ENCODE peak calls at places on chromosome 2, in ten cellular contexts. One of them, this sample, is unnamed.

GRCh38 chr2:170423919-170424318 is 246.0 kb downstream of the MYO3B start:
- DNase-seq in endothelial cell: no peak
- DNase-seq in HFF-Myc: no peak
- DNase-seq in GM10248: no peak
- DNase-seq in body of pancreas: no peak
- DNase-seq in ovary: no peak
- DNase-seq in endodermal cell: no peak
- DNase-seq in AG04449: no peak
- DNase-seq in GM12865: no peak
- DNase-seq in astrocyte of the spinal cord: no peak
- DNase-seq in this sample: no peak

GRCh38 chr2:226747288-226747687 is 52.3 kb downstream of the IRS1 start:
- DNase-seq in HFF-Myc: no peak
- DNase-seq in astrocyte of the spinal cord: no peak
- DNase-seq in ovary: no peak
- DNase-seq in GM10248: no peak
- DNase-seq in endodermal cell: no peak
- DNase-seq in GM12865: no peak
- DNase-seq in body of pancreas: no peak
- DNase-seq in AG04449: no peak
- DNase-seq in endothelial cell: no peak
- DNase-seq in this sample: no peak

GRCh38 chr2:44120428-44120827 is 48.2 kb upstream of the PPM1B start:
- DNase-seq in body of pancreas: no peak
- DNase-seq in GM10248: no peak
- DNase-seq in GM12865: peak; percentile 26
- DNase-seq in astrocyte of the spinal cord: peak; percentile 89
- DNase-seq in endodermal cell: no peak
- DNase-seq in HFF-Myc: peak; percentile 60
- DNase-seq in ovary: no peak
- DNase-seq in AG04449: peak; percentile 71
- DNase-seq in endothelial cell: no peak
- DNase-seq in this sample: no peak

GRCh38 chr2:226609361-226609760 is 190.3 kb downstream of the IRS1 start:
- DNase-seq in body of pancreas: no peak
- DNase-seq in GM12865: no peak
- DNase-seq in ovary: no peak
- DNase-seq in HFF-Myc: peak; percentile 24
- DNase-seq in endothelial cell: no peak
- DNase-seq in endodermal cell: no peak
- DNase-seq in astrocyte of the spinal cord: peak; percentile 90
- DNase-seq in AG04449: peak; percentile 61
- DNase-seq in GM10248: no peak
- DNase-seq in this sample: no peak

GRCh38 chr2:130785466-130786055 is 30.2 kb downstream of the AMER3 start:
- DNase-seq in endothelial cell: no peak
- DNase-seq in endodermal cell: no peak
- DNase-seq in astrocyte of the spinal cord: no peak
- DNase-seq in GM10248: no peak
- DNase-seq in AG04449: no peak
- DNase-seq in HFF-Myc: no peak
- DNase-seq in GM12865: no peak
- DNase-seq in body of pancreas: peak; percentile 85
- DNase-seq in ovary: no peak
- DNase-seq in this sample: no peak

GRCh38 chr2:174971868-174972781 is 33.1 kb downstream of the CHN1 start:
- DNase-seq in endodermal cell: no peak
- DNase-seq in AG04449: no peak
- DNase-seq in endothelial cell: no peak
- DNase-seq in astrocyte of the spinal cord: peak; percentile 79
- DNase-seq in GM12865: no peak
- DNase-seq in GM10248: no peak
- DNase-seq in HFF-Myc: peak; percentile 69
- DNase-seq in body of pancreas: no peak
- DNase-seq in ovary: no peak
- DNase-seq in this sample: no peak

GRCh38 chr2:205543262-205543843 is 138.9 kb upstream of the NRP2 start:
- DNase-seq in HFF-Myc: no peak
- DNase-seq in GM12865: no peak
- DNase-seq in GM10248: no peak
- DNase-seq in body of pancreas: no peak
- DNase-seq in astrocyte of the spinal cord: no peak
- DNase-seq in ovary: no peak
- DNase-seq in AG04449: no peak
- DNase-seq in endodermal cell: no peak
- DNase-seq in endothelial cell: no peak
- DNase-seq in this sample: no peak

GRCh38 chr2:51920509-51920908 is 888.6 kb upstream of the NRXN1 start:
- DNase-seq in endothelial cell: no peak
- DNase-seq in ovary: no peak
- DNase-seq in endodermal cell: no peak
- DNase-seq in AG04449: no peak
- DNase-seq in astrocyte of the spinal cord: no peak
- DNase-seq in body of pancreas: no peak
- DNase-seq in HFF-Myc: no peak
- DNase-seq in GM10248: no peak
- DNase-seq in GM12865: no peak
- DNase-seq in this sample: no peak

GRCh38 chr2:11681722-11682589 is 12.0 kb upstream of the NTSR2 start:
- DNase-seq in endodermal cell: peak; percentile 95
- DNase-seq in ovary: peak; percentile 69
- DNase-seq in GM10248: peak; percentile 81
- DNase-seq in HFF-Myc: no peak
- DNase-seq in GM12865: peak; percentile 49
- DNase-seq in body of pancreas: peak; percentile 67
- DNase-seq in AG04449: no peak
- DNase-seq in astrocyte of the spinal cord: no peak
- DNase-seq in endothelial cell: peak; percentile 53
- DNase-seq in this sample: peak; percentile 87

DNA sequence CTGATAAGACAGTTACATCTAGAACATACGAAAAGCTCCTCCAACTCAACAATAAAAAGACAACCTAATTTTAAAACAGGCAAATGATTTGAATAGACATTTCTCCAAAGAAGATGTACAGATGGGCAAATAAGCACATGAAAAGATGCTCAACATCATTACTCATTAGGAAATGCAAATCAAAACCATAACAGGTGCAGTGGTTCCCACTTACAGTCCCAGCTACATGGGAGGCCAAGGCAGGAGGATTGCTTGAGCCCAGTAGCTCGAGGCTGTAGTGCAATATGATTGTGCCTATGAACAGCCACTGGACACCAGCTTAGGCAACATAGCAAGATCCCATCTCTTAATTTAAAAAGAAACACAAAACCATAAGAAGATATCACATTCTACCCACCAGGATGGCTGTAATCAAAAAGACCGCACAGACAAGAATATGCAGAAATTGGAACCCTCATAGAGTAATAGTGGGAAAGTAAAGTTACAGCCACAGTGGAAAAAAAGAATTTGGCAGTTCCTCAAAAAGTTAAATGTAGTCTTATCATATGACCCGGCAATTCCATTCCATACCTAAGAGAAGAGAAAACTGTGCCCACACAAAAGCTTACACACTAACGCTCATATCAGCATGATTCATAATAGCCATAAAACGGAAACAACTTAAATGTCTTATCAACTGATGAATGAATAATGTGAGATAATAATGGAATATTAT is 30.5 kb upstream of the ARMC9 start:
- DNase-seq in GM10248: no peak
- DNase-seq in AG04449: no peak
- DNase-seq in endothelial cell: no peak
- DNase-seq in astrocyte of the spinal cord: no peak
- DNase-seq in body of pancreas: no peak
- DNase-seq in endodermal cell: no peak
- DNase-seq in HFF-Myc: no peak
- DNase-seq in GM12865: no peak
- DNase-seq in ovary: no peak
- DNase-seq in this sample: no peak
- TF ChIP-seq CTCF in GM10248: no peak
- TF ChIP-seq CTCF in AG04449: no peak
- TF ChIP-seq CTCF in endothelial cell: no peak
- TF ChIP-seq CTCF in astrocyte of the spinal cord: no peak
- TF ChIP-seq CTCF in body of pancreas: no peak
- TF ChIP-seq CTCF in endodermal cell: no peak
- TF ChIP-seq CTCF in HFF-Myc: no peak
- TF ChIP-seq CTCF in GM12865: no peak
- TF ChIP-seq CTCF in ovary: no peak
- TF ChIP-seq CTCF in this sample: no peak

GRCh38 chr2:9196637-9197036 is 10.0 kb upstream of the ASAP2 start:
- DNase-seq in endodermal cell: no peak
- DNase-seq in endothelial cell: no peak
- DNase-seq in GM10248: no peak
- DNase-seq in ovary: no peak
- DNase-seq in AG04449: no peak
- DNase-seq in body of pancreas: no peak
- DNase-seq in astrocyte of the spinal cord: no peak
- DNase-seq in GM12865: no peak
- DNase-seq in HFF-Myc: no peak
- DNase-seq in this sample: no peak

GRCh38 chr2:9199716-9200633 is 6.6 kb upstream of the ASAP2 start:
- DNase-seq in GM10248: no peak
- DNase-seq in endothelial cell: no peak
- DNase-seq in astrocyte of the spinal cord: peak; percentile 50
- DNase-seq in AG04449: no peak
- DNase-seq in GM12865: no peak
- DNase-seq in endodermal cell: no peak
- DNase-seq in body of pancreas: no peak
- DNase-seq in ovary: no peak
- DNase-seq in HFF-Myc: no peak
- DNase-seq in this sample: no peak

GRCh38 chr2:9201185-9201891 is 5.3 kb upstream of the ASAP2 start:
- DNase-seq in GM10248: no peak
- DNase-seq in endothelial cell: no peak
- DNase-seq in ovary: no peak
- DNase-seq in astrocyte of the spinal cord: peak; percentile 75
- DNase-seq in AG04449: peak; percentile 59
- DNase-seq in endodermal cell: no peak
- DNase-seq in HFF-Myc: no peak
- DNase-seq in GM12865: no peak
- DNase-seq in body of pancreas: no peak
- DNase-seq in this sample: no peak

GRCh38 chr2:9200634-9201015 is 6.0 kb upstream of the ASAP2 start:
- DNase-seq in ovary: no peak
- DNase-seq in body of pancreas: no peak
- DNase-seq in astrocyte of the spinal cord: no peak
- DNase-seq in HFF-Myc: no peak
- DNase-seq in GM12865: no peak
- DNase-seq in endodermal cell: no peak
- DNase-seq in GM10248: no peak
- DNase-seq in endothelial cell: no peak
- DNase-seq in AG04449: no peak
- DNase-seq in this sample: no peak

DNA sequence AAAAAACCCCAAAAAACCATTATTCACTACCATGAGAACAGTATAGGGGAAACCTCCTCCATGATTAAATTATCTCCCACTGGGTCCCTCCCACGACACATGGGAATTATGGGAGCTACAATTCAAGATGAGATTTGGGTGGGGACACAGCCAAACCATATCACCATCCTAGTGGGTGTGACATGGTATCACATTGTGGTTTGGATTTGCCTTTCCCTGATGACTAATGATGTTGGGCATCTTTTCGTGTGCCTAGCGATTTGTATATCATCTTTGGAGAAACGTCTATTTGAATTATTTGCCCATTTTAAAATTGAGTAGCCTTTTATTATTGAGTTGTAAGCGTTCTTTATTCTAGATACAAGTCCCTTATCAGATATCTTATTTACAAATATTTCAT is 8.7 kb upstream of the ASAP2 start:
- DNase-seq in endothelial cell: no peak
- DNase-seq in GM10248: no peak
- DNase-seq in AG04449: no peak
- DNase-seq in HFF-Myc: no peak
- DNase-seq in body of pancreas: no peak
- DNase-seq in astrocyte of the spinal cord: no peak
- DNase-seq in GM12865: no peak
- DNase-seq in ovary: no peak
- DNase-seq in endodermal cell: no peak
- DNase-seq in this sample: no peak
- TF ChIP-seq CTCF in endothelial cell: no peak
- TF ChIP-seq CTCF in GM10248: no peak
- TF ChIP-seq CTCF in AG04449: no peak
- TF ChIP-seq CTCF in HFF-Myc: no peak
- TF ChIP-seq CTCF in body of pancreas: no peak
- TF ChIP-seq CTCF in astrocyte of the spinal cord: no peak
- TF ChIP-seq CTCF in GM12865: no peak
- TF ChIP-seq CTCF in ovary: no peak
- TF ChIP-seq CTCF in endodermal cell: no peak
- TF ChIP-seq CTCF in this sample: no peak

DNA sequence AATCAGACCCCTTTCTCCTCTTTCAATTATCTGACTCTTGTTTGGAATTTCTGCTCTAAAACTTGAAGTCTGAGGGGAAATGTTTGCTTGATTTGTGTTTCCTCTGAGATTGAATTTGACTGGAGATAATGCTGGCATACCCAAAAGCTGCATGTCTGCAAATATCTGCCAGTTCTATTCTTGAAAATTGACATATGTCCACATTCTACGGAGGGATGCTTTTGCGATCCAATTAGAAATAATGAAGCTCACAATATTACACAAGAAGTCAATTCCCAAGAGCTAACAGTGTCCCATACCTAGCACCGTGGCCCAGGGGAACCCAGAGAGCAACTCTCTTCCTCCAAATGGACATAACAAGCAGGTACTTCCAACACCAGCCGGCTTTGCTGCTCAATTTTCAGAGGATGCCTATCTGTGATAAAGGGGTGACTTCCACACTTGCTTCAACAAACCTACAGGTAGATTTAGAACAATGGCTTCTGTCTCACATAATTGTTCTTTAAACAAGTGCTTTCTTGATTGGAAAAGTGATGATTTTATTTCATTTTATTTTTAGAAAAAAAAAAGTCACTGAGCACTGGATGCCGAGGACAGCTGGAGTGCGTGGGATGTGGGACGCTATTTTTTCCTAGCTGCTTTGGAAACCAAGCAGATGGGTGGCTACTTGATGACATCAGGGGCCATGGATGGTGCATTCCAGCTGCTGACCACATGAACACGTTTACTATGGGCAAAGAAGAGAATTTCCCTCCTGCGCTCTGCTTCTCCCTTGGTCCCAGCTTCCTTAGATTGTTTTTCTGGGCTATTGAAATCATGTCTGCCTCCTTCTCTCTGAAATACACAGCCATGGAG is 488.9 kb downstream of the RNF144A start:
- DNase-seq in astrocyte of the spinal cord: no peak
- DNase-seq in endodermal cell: no peak
- DNase-seq in GM10248: no peak
- DNase-seq in HFF-Myc: peak; percentile 5
- DNase-seq in endothelial cell: no peak
- DNase-seq in ovary: no peak
- DNase-seq in AG04449: no peak
- DNase-seq in body of pancreas: no peak
- DNase-seq in GM12865: no peak
- DNase-seq in this sample: no peak
- TF ChIP-seq CTCF in astrocyte of the spinal cord: no peak
- TF ChIP-seq CTCF in endodermal cell: no peak
- TF ChIP-seq CTCF in GM10248: no peak
- TF ChIP-seq CTCF in HFF-Myc: no peak
- TF ChIP-seq CTCF in endothelial cell: no peak
- TF ChIP-seq CTCF in ovary: no peak
- TF ChIP-seq CTCF in AG04449: no peak
- TF ChIP-seq CTCF in body of pancreas: no peak
- TF ChIP-seq CTCF in GM12865: no peak
- TF ChIP-seq CTCF in this sample: no peak

GRCh38 chr2:20190862-20191713 is 33.8 kb downstream of the SDC1 start:
- DNase-seq in astrocyte of the spinal cord: no peak
- DNase-seq in body of pancreas: peak; percentile 54
- DNase-seq in GM12865: peak; percentile 80
- DNase-seq in HFF-Myc: no peak
- DNase-seq in GM10248: no peak
- DNase-seq in endothelial cell: peak; percentile 54
- DNase-seq in endodermal cell: peak; percentile 90
- DNase-seq in ovary: no peak
- DNase-seq in AG04449: no peak
- DNase-seq in this sample: no peak
- TF ChIP-seq CTCF in astrocyte of the spinal cord: no peak
- TF ChIP-seq CTCF in body of pancreas: no peak
- TF ChIP-seq CTCF in GM12865: peak; percentile 76
- TF ChIP-seq CTCF in HFF-Myc: peak; percentile 30
- TF ChIP-seq CTCF in GM10248: no peak
- TF ChIP-seq CTCF in endothelial cell: no peak
- TF ChIP-seq CTCF in endodermal cell: peak; percentile 70
- TF ChIP-seq CTCF in ovary: no peak
- TF ChIP-seq CTCF in AG04449: peak; percentile 61
- TF ChIP-seq CTCF in this sample: no peak